ENCODE peak calls at places on chromosomes 6 and 20, in six cellular contexts. M is mucosa of descending colon; V is A549; P is CD4-positive, alpha-beta T cell; A is neural crest cell; S is hepatocyte. G is an unnamed sample.

GRCh38 chr20:34472246-34472925 is 43.8 kb upstream of the DYNLRB1 start:
- DNase-seq in M (no peak), V (no peak), P (no peak), A (no peak), S (peak; percentile 15), G (no peak)

GRCh38 chr6:52389626-52390360 is 27.8 kb downstream of the PAQR8 start:
- DNase-seq in M (peak; percentile 86), V (peak; percentile 2), P (peak; percentile 58), A (no peak), S (peak; percentile 61), G (no peak)

GRCh38 chr20:5096463-5096862 is 23.3 kb downstream of the PCNA start:
- DNase-seq in M (no peak), V (no peak), P (no peak), A (no peak), S (no peak), G (no peak)

GRCh38 chr6:167745660-167746376 is 80.9 kb upstream of the AFDN start:
- DNase-seq in M (no peak), V (no peak), P (no peak), A (no peak), S (no peak), G (no peak)

GRCh38 chr6:1527098-1527497 is 82.6 kb upstream of the FOXC1 start:
- DNase-seq in M (peak; percentile 37), V (no peak), P (peak; percentile 71), A (peak; percentile 26), S (peak; percentile 65), G (no peak)

GRCh38 chr20:56460459-56460858 is 8.0 kb upstream of the RTF2 start:
- DNase-seq in M (no peak), V (no peak), P (peak; percentile 28), A (no peak), S (no peak), G (no peak)

GRCh38 chr20:64231621-64232550 is 23.7 kb upstream of the PCMTD2 start:
- DNase-seq in M (no peak), V (no peak), P (no peak), A (no peak), S (no peak), G (no peak)

GRCh38 chr6:166595949-166596348 is 9.5 kb upstream of the RAMACL start:
- DNase-seq in M (no peak), V (no peak), P (no peak), A (no peak), S (no peak), G (no peak)

GRCh38 chr6:154980273-154981070 is 14.6 kb upstream of the TIAM2 start:
- DNase-seq in M (no peak), V (no peak), P (no peak), A (no peak), S (no peak), G (no peak)

GRCh38 chr6:96604420-96604819 is 41.5 kb downstream of the FHL5 start:
- DNase-seq in M (no peak), V (no peak), P (no peak), A (no peak), S (no peak), G (no peak)

GRCh38 chr6:27809939-27810767 is 102.0 kb downstream of the OR2B2 start:
- DNase-seq in M (peak; percentile 91), V (peak; percentile 95), P (peak; percentile 75), A (peak; percentile 67), S (peak; percentile 92), G (no peak)

GRCh38 chr20:31841928-31842327 is 3.5 kb downstream of the FOXS1 start:
- DNase-seq in M (no peak), V (peak; percentile 79), P (no peak), A (no peak), S (peak; percentile 55), G (no peak)

GRCh38 chr6:22838346-22838745 is 269.0 kb downstream of the HDGFL1 start:
- DNase-seq in M (no peak), V (peak; percentile 15), P (no peak), A (no peak), S (no peak), G (no peak)

GRCh38 chr20:64241061-64241460 is 14.5 kb upstream of the PCMTD2 start:
- DNase-seq in M (no peak), V (no peak), P (no peak), A (no peak), S (no peak), G (no peak)

GRCh38 chr6:151240036-151240685 is 394 bp downstream of the AKAP12 start:
- DNase-seq in M (peak; percentile 68), V (peak; percentile 73), P (no peak), A (peak; percentile 67), S (peak; percentile 83), G (peak; percentile 40)

GRCh38 chr20:49344975-49345374 is 67.1 kb upstream of the ZNFX1 start:
- DNase-seq in M (peak; percentile 16), V (peak; percentile 83), P (no peak), A (no peak), S (peak; percentile 79), G (no peak)

GRCh38 chr20:14775778-14776177 is 438.4 kb upstream of the FLRT3 start:
- DNase-seq in M (peak; percentile 27), V (peak; percentile 89), P (no peak), A (no peak), S (peak; percentile 71), G (no peak)

GRCh38 chr20:3739054-3739925 is 6.8 kb downstream of the HSPA12B start:
- DNase-seq in M (no peak), V (no peak), P (no peak), A (no peak), S (peak; percentile 3), G (no peak)

GRCh38 chr6:144888621-144889020 is 603.5 kb downstream of the UTRN start:
- DNase-seq in M (no peak), V (no peak), P (no peak), A (no peak), S (no peak), G (no peak)

GRCh38 chr20:39358052-39358451 is 395.9 kb downstream of the DHX35 start:
- DNase-seq in M (peak; percentile 24), V (no peak), P (no peak), A (no peak), S (peak; percentile 10), G (no peak)

GRCh38 chr6:56370127-56370540 is 122.8 kb upstream of the COL21A1 start:
- DNase-seq in M (peak; percentile 76), V (peak; percentile 64), P (no peak), A (no peak), S (peak; percentile 85), G (peak; percentile 19)

GRCh38 chr6:142440603-142441293 is 138.9 kb downstream of the ADGRG6 start:
- DNase-seq in M (no peak), V (no peak), P (no peak), A (no peak), S (no peak), G (no peak)

GRCh38 chr6:118574051-118574865 is 26.2 kb downstream of the PLN start:
- DNase-seq in M (no peak), V (peak; percentile 34), P (no peak), A (no peak), S (peak; percentile 83), G (no peak)

GRCh38 chr6:113649276-113649675 is 207.9 kb upstream of the MARCKS start:
- DNase-seq in M (peak; percentile 46), V (no peak), P (no peak), A (no peak), S (no peak), G (no peak)

GRCh38 chr6:73145690-73146089 is 79.6 kb downstream of the KHDC1L start:
- DNase-seq in M (no peak), V (no peak), P (no peak), A (no peak), S (no peak), G (no peak)

GRCh38 chr20:18436847-18437246 is 30.0 kb downstream of the DZANK1 start:
- DNase-seq in M (no peak), V (no peak), P (no peak), A (no peak), S (no peak), G (no peak)

GRCh38 chr6:80638222-80639055 is 532.0 kb downstream of the BCKDHB start:
- DNase-seq in M (peak; percentile 19), V (peak; percentile 93), P (no peak), A (peak; percentile 3), S (peak; percentile 87), G (no peak)

GRCh38 chr6:70738028-70738427 is 70.3 kb downstream of the SMAP1 start:
- DNase-seq in M (no peak), V (no peak), P (no peak), A (no peak), S (no peak), G (no peak)

GRCh38 chr6:12911387-12911960 is 194.9 kb downstream of the PHACTR1 start:
- DNase-seq in M (peak; percentile 15), V (peak; percentile 19), P (no peak), A (no peak), S (peak; percentile 50), G (no peak)
- TF ChIP-seq CTCF in M (no peak), V (peak; percentile 47), P (peak; percentile 17), A (peak; percentile 74), S (peak; percentile 65), G (peak; percentile 63)

DNA sequence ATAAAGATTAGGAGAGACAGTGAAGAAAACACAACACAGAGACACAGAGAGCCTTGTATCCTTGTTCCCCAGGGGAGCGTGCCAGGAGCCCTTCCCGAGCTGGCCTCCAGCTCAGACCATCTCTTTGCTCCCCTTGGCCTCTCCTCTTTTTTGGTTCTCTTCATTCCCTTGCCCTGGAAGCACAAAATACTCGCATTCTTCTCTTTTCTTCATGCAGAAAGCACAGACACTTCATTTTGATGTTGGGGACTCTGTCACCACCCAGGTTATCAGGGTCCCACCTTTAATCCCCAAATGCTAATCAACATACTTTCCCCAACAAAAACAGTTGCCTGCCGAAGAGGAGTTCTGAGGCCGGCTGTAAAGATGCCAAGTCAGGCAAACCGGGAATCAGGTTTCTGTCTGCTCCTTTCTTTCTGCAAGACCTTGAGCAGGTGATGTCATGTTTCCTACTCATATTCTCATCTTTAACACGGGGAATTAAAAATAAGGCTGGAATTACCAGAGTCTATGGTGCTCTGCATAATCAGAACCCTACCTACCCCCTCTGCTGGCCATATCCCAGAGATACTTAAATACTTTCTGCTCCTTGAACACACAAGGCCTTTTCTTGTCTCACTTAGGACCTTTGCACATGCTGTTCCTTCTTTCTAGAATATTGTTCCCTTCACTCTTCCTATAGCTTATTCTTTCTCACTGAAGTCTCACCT is 21.7 kb downstream of the TGM6 start:
- DNase-seq in M (peak; percentile 44), V (peak; percentile 54), P (no peak), A (no peak), S (peak; percentile 22), G (no peak)
- TF ChIP-seq CTCF in M (no peak), V (peak; percentile 54), P (no peak), A (peak; percentile 48), S (peak; percentile 30), G (peak; percentile 32)

GRCh38 chr6:192313-192664 is 100.0 kb upstream of the DUSP22 start:
- DNase-seq in M (no peak), V (no peak), P (no peak), A (no peak), S (no peak), G (no peak)

GRCh38 chr6:188821-189655 is 103.2 kb upstream of the DUSP22 start:
- DNase-seq in M (peak; percentile 82), V (peak; percentile 73), P (peak; percentile 77), A (peak; percentile 82), S (peak; percentile 93), G (peak; percentile 83)

GRCh38 chr6:189676-190075 is 102.6 kb upstream of the DUSP22 start:
- DNase-seq in M (no peak), V (no peak), P (no peak), A (no peak), S (no peak), G (no peak)

GRCh38 chr6:191487-192312 is 100.6 kb upstream of the DUSP22 start:
- DNase-seq in M (no peak), V (no peak), P (no peak), A (no peak), S (no peak), G (no peak)

GRCh38 chr6:190596-191395 is 101.5 kb upstream of the DUSP22 start:
- DNase-seq in M (no peak), V (no peak), P (no peak), A (no peak), S (no peak), G (no peak)
- TF ChIP-seq CTCF in M (no peak), V (no peak), P (no peak), A (peak; percentile 29), S (no peak), G (peak; percentile 36)

GRCh38 chr6:6788394-6789020 is 200.0 kb downstream of the LY86 start:
- DNase-seq in M (peak; percentile 66), V (peak; percentile 6), P (no peak), A (no peak), S (no peak), G (no peak)
- TF ChIP-seq CTCF in M (peak; percentile 45), V (peak; percentile 8), P (no peak), A (peak; percentile 57), S (peak; percentile 25), G (peak; percentile 57)

G was measured in progenitor cell of endocrine pancreas.